ENCODE peak calls at places on chromosomes 11 and 22, in eight cellular contexts. U, K, W, T, E, X, G and J are unnamed samples.

GRCh38 chr22:36921309-36922096 is 8.1 kb downstream of the CSF2RB start:
- DNase-seq in T (peak; percentile 39), E (no peak), W (no peak), X (no peak), K (no peak), U (no peak), G (no peak), J (peak; percentile 48)

GRCh38 chr11:8332196-8332595 is 68.5 kb upstream of the LMO1 start:
- DNase-seq in U (no peak), E (no peak), K (no peak), X (no peak), T (no peak), W (no peak), G (no peak), J (no peak)

GRCh38 chr22:42270512-42271190 is at the start of gene TCF20:
- DNase-seq in K (peak; percentile 88), U (peak; percentile 90), T (peak; percentile 82), E (peak; percentile 86), G (peak; percentile 70), X (peak; percentile 86), W (peak; percentile 51), J (peak; percentile 83)

GRCh38 chr11:12110714-12111481 is 508 bp downstream of the MICAL2 start:
- DNase-seq in E (peak; percentile 46), K (no peak), U (peak; percentile 50), W (no peak), X (peak; percentile 76), T (no peak), G (no peak), J (peak; percentile 44)

GRCh38 chr11:111367411-111368284 is 11.4 kb downstream of the POU2AF1 start:
- DNase-seq in G (no peak), W (no peak), K (no peak), E (no peak), T (no peak), U (no peak), X (no peak), J (peak; percentile 38)

GRCh38 chr11:59186130-59186594 is 14.2 kb downstream of the DTX4 start:
- DNase-seq in U (peak; percentile 68), T (peak; percentile 73), K (peak; percentile 84), G (no peak), E (no peak), W (peak; percentile 24), X (no peak), J (peak; percentile 90)

GRCh38 chr22:41197808-41198585 is 7.1 kb upstream of the L3MBTL2 start:
- DNase-seq in U (peak; percentile 48), W (no peak), E (no peak), X (no peak), G (no peak), T (peak; percentile 50), K (peak; percentile 29), J (peak; percentile 56)

GRCh38 chr11:118060879-118061278 is 16.0 kb upstream of the TMPRSS4 start:
- DNase-seq in W (no peak), T (no peak), U (no peak), X (peak; percentile 64), G (no peak), E (no peak), K (peak; percentile 49), J (peak; percentile 29)

GRCh38 chr11:115653076-115653475 is 148.9 kb upstream of the CADM1 start:
- DNase-seq in G (no peak), U (no peak), T (no peak), W (no peak), X (no peak), E (no peak), K (no peak), J (no peak)

GRCh38 chr11:205221-206001 is 1.8 kb downstream of the BET1L start:
- DNase-seq in W (no peak), K (no peak), T (peak; percentile 23), E (peak; percentile 21), G (no peak), X (peak; percentile 58), U (no peak), J (no peak)

DNA sequence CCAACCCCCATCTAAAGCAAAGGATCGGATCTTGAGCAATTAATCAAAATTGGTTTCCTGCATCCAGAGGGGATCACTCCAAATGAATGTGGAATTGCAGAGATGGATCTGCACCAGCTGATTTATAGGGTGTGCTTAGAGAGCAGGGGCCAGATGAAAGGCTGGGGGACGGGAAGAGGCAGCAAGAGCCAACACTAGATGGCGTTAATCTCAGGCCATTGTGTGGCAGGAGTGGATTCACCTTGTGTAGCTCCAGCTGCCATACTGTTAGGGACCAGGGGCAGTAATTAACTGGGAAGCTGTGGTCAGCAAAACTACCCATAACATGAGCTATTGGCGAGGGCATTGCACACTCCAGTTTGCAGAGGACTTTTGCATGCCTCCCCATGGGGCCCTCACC is 35.6 kb downstream of the SERPINH1 start:
- DNase-seq in X (no peak), E (no peak), T (no peak), G (no peak), K (peak; percentile 38), U (peak; percentile 78), W (peak; percentile 48), J (no peak)
- TF ChIP-seq EP300 in X (no peak), E (no peak), T (no peak), G (no peak), K (no peak), U (no peak), W (no peak), J (no peak)

GRCh38 chr11:19368726-19369364 is 128.1 kb upstream of the E2F8 start:
- DNase-seq in T (no peak), G (no peak), E (no peak), K (no peak), U (no peak), W (no peak), X (no peak), J (no peak)
- H3K4me1 ChIP-seq in T (peaks cover 13% of the 10 kb centered on the region), G (peaks cover 51% of the 10 kb centered on the region), E (no peaks in the 10 kb centered on the region), K (no peaks in the 10 kb centered on the region), U (no peaks in the 10 kb centered on the region), W (peaks cover 14% of the 10 kb centered on the region), X (peaks cover 7% of the 10 kb centered on the region), J (peaks cover 9% of the 10 kb centered on the region)

DNA sequence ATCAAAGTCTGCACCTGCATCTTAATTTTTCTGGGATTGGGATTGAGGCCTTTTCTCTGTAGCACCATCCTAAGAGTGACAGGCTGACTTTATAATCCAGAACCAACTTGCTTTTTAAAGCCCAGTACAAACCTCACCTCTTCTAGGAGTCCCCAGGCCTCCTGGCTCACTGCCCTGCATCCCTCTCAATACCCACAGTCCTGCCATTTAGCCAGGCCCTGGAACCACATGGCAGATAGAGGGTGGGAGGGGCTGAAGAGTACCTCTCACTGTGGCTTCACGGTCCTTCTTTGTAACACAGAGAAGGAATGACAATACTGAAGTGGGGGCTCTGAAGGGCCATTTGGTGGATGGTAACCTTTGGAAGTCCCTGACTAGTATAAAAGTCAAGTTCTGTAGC is 63.5 kb upstream of the PHOX2A start:
- DNase-seq in U (peak; percentile 40), W (no peak), G (no peak), E (no peak), X (no peak), K (no peak), T (no peak), J (no peak)
- TF ChIP-seq EP300 in U (no peak), W (no peak), G (no peak), E (no peak), X (no peak), K (no peak), T (no peak), J (no peak)

GRCh38 chr11:57781529-57781943 is 19.9 kb downstream of the CTNND1 start:
- DNase-seq in G (no peak), W (no peak), X (no peak), K (no peak), U (no peak), T (peak; percentile 88), E (no peak), J (peak; percentile 80)
- H3K4me1 ChIP-seq in G (peaks cover 99% of the 10 kb centered on the region), W (peaks cover 70% of the 10 kb centered on the region), X (peaks cover 98% of the 10 kb centered on the region), K (peaks cover 56% of the 10 kb centered on the region), U (peaks cover 28% of the 10 kb centered on the region), T (peaks cover 100% of the 10 kb centered on the region), E (peaks cover 29% of the 10 kb centered on the region), J (peaks cover 100% of the 10 kb centered on the region)